ENCODE peak calls at places on chromosomes 4 and X, in nine cellular contexts. A, G, M, O, I, L, D, Z and H are unnamed samples. For H3K36me3, the result is how much of the 10 kb centered on the place peaks cover.

GRCh38 chrX:1904663-1905218 is 289.9 kb downstream of the ASMT start:
- DNase-seq in A (no peak), G (no peak), M (no peak), O (no peak), I (no peak), L (no peak), D (no peak), Z (no peak), H (no peak)

GRCh38 chr4:3371581-3372001 is 70.2 kb upstream of the HGFAC start:
- DNase-seq in A (no peak), G (no peak), M (no peak), O (peak), I (peak), L (no peak), D (no peak), Z (no peak), H (no peak)

GRCh38 chrX:117038918-117039440 is 576.2 kb upstream of the CT83 start:
- DNase-seq in A (no peak), G (no peak), M (no peak), O (no peak), I (no peak), L (no peak), D (no peak), Z (no peak), H (no peak)

GRCh38 chrX:133986008-133986683 is 752 bp upstream of the GPC3 start:
- DNase-seq in A (no peak), G (no peak), M (no peak), O (no peak), I (no peak), L (no peak), D (no peak), Z (no peak), H (no peak)

GRCh38 chrX:146435472-146435871 is 374.1 kb upstream of the CXorf51B start:
- DNase-seq in A (no peak), G (no peak), M (no peak), O (no peak), I (no peak), L (no peak), D (no peak), Z (no peak), H (no peak)

GRCh38 chr4:36325499-36325898 is 44.1 kb downstream of the DTHD1 start:
- DNase-seq in A (no peak), G (no peak), M (no peak), O (no peak), I (no peak), L (no peak), D (no peak), Z (no peak), H (no peak)

GRCh38 chr4:152831416-152831815 is 51.7 kb downstream of the ARFIP1 start:
- DNase-seq in A (peak), G (no peak), M (no peak), O (no peak), I (no peak), L (no peak), D (no peak), Z (no peak), H (no peak)

GRCh38 chr4:3461515-3462291 is 1.4 kb upstream of the DOK7 start:
- DNase-seq in A (no peak), G (peak), M (peak), O (no peak), I (no peak), L (no peak), D (peak), Z (peak), H (peak)

GRCh38 chr4:124132161-124132560 is 580.4 kb downstream of the ANKRD50 start:
- DNase-seq in A (peak), G (no peak), M (no peak), O (no peak), I (no peak), L (no peak), D (no peak), Z (no peak), H (no peak)

GRCh38 chrX:13380230-13380629 is 60.4 kb upstream of the ATXN3L start:
- DNase-seq in A (peak), G (no peak), M (no peak), O (no peak), I (no peak), L (no peak), D (no peak), Z (no peak), H (no peak)

GRCh38 chr4:107037188-107037587 is 1.1 kb upstream of the DKK2 start:
- DNase-seq in A (peak), G (peak), M (no peak), O (peak), I (peak), L (no peak), D (no peak), Z (peak), H (peak)

GRCh38 chrX:133661962-133662839 is 246.9 kb upstream of the GPC4 start:
- DNase-seq in A (peak), G (no peak), M (no peak), O (no peak), I (no peak), L (no peak), D (no peak), Z (no peak), H (no peak)

GRCh38 chr4:168541608-168541953 is 44.7 kb downstream of the PALLD start:
- DNase-seq in A (peak), G (no peak), M (no peak), O (no peak), I (no peak), L (no peak), D (peak), Z (no peak), H (no peak)

GRCh38 chr4:100093091-100093866 is 97.0 kb downstream of the DDIT4L start:
- DNase-seq in A (peak), G (peak), M (peak), O (peak), I (peak), L (peak), D (peak), Z (peak), H (peak)

GRCh38 chrX:104324461-104324860 is 69.7 kb upstream of the ESX1 start:
- DNase-seq in A (no peak), G (no peak), M (no peak), O (no peak), I (no peak), L (no peak), D (no peak), Z (no peak), H (no peak)

GRCh38 chrX:2434764-2435163 is 66.0 kb downstream of the DHRSX start:
- DNase-seq in A (no peak), G (no peak), M (no peak), O (no peak), I (no peak), L (no peak), D (no peak), Z (no peak), H (no peak)

GRCh38 chr4:94446386-94446785 is 5.4 kb upstream of the PDLIM5 start:
- DNase-seq in A (peak), G (no peak), M (no peak), O (no peak), I (no peak), L (no peak), D (no peak), Z (no peak), H (no peak)

GRCh38 chr4:40918330-40918729 is 168.6 kb downstream of the NSUN7 start:
- DNase-seq in A (peak), G (peak), M (peak), O (no peak), I (peak), L (no peak), D (peak), Z (peak), H (peak)

GRCh38 chr4:184514121-184514988 is 40.0 kb upstream of the IRF2 start:
- DNase-seq in A (peak), G (peak), M (peak), O (no peak), I (peak), L (no peak), D (no peak), Z (peak), H (no peak)

GRCh38 chrX:53320543-53321215 is 39.3 kb upstream of the IQSEC2 start:
- DNase-seq in A (peak), G (peak), M (no peak), O (peak), I (peak), L (peak), D (no peak), Z (peak), H (no peak)

GRCh38 chr4:94722748-94723147 is 35.0 kb upstream of the BMPR1B start:
- DNase-seq in A (no peak), G (no peak), M (no peak), O (no peak), I (no peak), L (no peak), D (no peak), Z (no peak), H (no peak)

GRCh38 chrX:116499780-116500179 is 37.0 kb upstream of the CT83 start:
- DNase-seq in A (peak), G (no peak), M (no peak), O (no peak), I (no peak), L (no peak), D (peak), Z (no peak), H (no peak)

GRCh38 chrX:80808854-80809493 is 703 bp downstream of the BRWD3 start:
- DNase-seq in A (peak), G (peak), M (no peak), O (peak), I (peak), L (peak), D (peak), Z (no peak), H (no peak)

GRCh38 chr4:164081801-164082200 is 587.3 kb downstream of the TMA16 start:
- DNase-seq in A (no peak), G (no peak), M (no peak), O (no peak), I (no peak), L (no peak), D (no peak), Z (no peak), H (no peak)

GRCh38 chr4:76960014-76960413 is 10.5 kb downstream of the SEPTIN11 start:
- DNase-seq in A (peak), G (no peak), M (no peak), O (no peak), I (peak), L (no peak), D (no peak), Z (no peak), H (no peak)

DNA sequence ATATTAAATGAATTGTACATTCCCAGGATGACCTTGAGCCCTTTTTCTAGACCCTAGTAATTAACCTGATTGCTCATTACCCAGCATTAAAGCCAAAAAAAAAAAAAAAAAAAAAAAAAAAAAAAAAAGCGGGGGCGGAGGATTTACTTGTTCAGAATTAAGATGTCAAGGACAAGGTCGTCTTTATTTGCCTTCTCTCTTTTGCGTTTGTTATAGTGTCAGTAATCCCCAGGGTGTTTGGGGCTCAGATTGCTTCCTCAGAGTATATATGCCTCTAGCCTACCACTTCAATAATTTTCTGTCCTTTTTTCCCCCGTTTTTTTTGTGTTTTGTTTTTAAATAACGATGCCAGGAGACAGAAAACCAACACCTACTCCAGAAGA is 138.4 kb downstream of the AFF1 start:
- DNase-seq in A (no peak), G (no peak), M (no peak), O (no peak), I (no peak), L (no peak), D (no peak), Z (no peak), H (no peak)
- H3K4me3 ChIP-seq in A (no peak), G (no peak), M (no peak), O (no peak), I (no peak), L (no peak), D (no peak), Z (no peak), H (no peak)

DNA sequence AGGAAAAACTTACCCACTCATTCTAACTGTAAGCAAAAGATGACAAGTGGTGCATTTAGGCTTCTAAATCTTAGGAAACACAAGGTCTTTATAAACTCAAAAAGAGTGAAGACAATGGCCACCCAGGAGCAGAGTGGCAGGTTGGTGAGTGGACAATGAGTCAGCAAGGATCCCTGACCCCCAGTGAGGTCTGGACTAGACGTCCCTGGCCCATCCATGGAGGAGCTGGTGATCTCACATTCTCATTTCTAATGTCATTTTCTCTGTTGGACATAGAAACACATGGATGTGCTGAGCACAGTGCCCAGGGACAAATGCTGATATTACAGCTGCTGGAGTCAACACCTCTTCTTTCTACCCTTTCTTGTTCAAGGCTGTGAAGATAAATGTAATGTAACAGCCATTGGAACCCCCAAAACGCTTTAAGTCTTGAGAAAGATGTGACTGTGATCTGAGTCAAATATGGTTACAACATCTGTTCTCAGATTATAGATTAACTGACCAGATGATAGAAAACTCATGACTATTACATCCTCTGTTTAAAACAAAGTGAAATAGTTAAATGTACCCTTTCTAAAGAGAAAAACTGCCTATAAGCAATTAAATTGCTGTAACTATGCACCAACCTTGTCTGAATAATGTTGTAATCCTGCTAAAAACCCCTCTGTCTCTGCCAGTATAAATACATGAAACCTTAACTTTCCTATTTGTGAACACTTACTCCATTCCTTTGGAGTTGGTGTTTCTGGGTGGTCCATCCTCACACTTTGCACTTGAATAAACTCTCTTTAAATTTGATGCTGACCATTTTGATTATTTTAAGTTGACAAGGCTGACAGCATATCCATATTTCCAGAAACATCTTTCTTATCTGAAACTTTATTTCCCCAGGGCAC is 92.7 kb downstream of the USP46 start:
- DNase-seq in A (peak), G (no peak), M (no peak), O (no peak), I (no peak), L (no peak), D (no peak), Z (no peak), H (no peak)
- H3K27ac ChIP-seq in A (peak), G (no peak), M (no peak), O (no peak), I (no peak), L (no peak), D (no peak), Z (no peak), H (no peak)

GRCh38 chrX:69307029-69307428 is 141.8 kb upstream of the PJA1 start:
- DNase-seq in A (no peak), G (no peak), M (no peak), O (no peak), I (no peak), L (no peak), D (no peak), Z (no peak), H (no peak)
- H3K36me3 ChIP-seq in A (under half), G (under half), M (under half), O (under half), I (under half), L (under half), D (under half), Z (under half), H (under half)

GRCh38 chrX:39220952-39221351 is 419.7 kb downstream of the MID1IP1 start:
- DNase-seq in A (no peak), G (no peak), M (no peak), O (no peak), I (no peak), L (no peak), D (no peak), Z (no peak), H (no peak)

GRCh38 chrX:39222361-39223113 is 421.3 kb downstream of the MID1IP1 start:
- DNase-seq in A (no peak), G (no peak), M (no peak), O (no peak), I (no peak), L (no peak), D (no peak), Z (no peak), H (no peak)

DNA sequence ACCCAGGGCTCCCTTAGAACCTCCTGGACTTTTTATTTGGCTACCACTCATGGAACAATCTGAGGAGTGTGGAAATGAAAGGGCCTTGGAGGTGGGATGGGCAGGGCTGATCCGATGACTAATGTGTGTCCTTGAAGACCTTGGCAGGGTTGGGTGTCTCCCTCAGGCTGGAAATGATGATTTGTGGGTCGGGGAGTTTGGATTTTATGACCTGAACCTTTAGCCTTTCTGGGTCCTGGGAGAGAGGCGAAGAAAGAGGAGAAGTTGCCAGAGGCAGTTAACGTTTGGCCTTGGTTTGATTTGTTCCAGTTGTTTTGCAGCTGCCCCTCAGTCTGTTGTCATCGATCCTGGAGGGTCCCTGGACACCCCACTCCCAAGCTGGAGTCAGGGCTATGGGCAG is 425.0 kb downstream of the MID1IP1 start:
- DNase-seq in A (no peak), G (no peak), M (no peak), O (no peak), I (no peak), L (no peak), D (no peak), Z (no peak), H (no peak)
- H3K4me3 ChIP-seq in A (no peak), G (no peak), M (no peak), O (no peak), I (no peak), L (no peak), D (no peak), Z (no peak), H (no peak)

DNA sequence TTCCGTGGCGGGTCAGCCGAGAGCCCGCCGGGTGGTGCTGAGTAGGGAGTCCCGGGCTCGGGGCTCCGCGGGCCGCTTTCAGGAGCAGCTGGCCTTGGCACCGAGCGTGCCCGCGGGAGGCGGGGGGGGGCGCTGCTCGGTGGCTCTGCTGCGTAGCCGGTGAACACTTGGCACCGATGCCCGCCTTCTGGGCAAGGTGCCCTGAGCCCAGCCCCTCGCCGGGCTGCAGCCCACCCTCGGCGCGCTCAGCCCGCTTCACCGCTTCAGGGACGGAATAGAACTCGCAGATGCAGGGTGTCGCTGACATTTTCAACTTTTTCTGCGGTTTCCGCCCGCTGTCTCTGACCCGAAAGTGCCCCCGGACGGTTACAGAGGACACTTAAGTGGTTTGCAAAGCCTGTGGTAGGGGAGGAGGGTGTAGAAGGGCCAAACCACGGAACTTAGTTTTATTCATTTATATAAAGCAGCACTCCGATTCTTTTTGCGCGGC is 659 bp downstream of the CD38 start:
- DNase-seq in A (peak), G (peak), M (peak), O (peak), I (peak), L (peak), D (peak), Z (peak), H (peak)
- H3K27ac ChIP-seq in A (no peak), G (no peak), M (peak), O (no peak), I (no peak), L (no peak), D (no peak), Z (peak), H (no peak)